ENCODE peak calls at places on chromosomes 16 and 17, in eight cellular contexts. W is Right ventricle myocardium superior; I is hepatic stellate cell; C is NCI-H2107; Z is GF-D8; P is activated naive CD4-positive, alpha-beta T cell treated with anti-CD3 and anti-CD28 coated beads, Interleukin-2, amount 50 U/mL, for 72 hours; N is cardiac muscle cell; F is H1. V is an unnamed sample.

GRCh38 chr16:9094008-9094846 is 2.8 kb downstream of the HAPSTR1 start:
- DNase-seq in W (no peak), N (no peak), F (no peak), Z (no peak), I (no peak), C (no peak), P (no peak), V (no peak)

GRCh38 chr16:67881557-67882220 is 3.0 kb upstream of the NRN1L start:
- DNase-seq in F (no peak), I (no peak), W (peak), P (no peak), Z (no peak), C (no peak), N (no peak), V (no peak)

GRCh38 chr17:78117027-78117981 is 11.3 kb downstream of the TMC6 start:
- DNase-seq in P (no peak), W (no peak), C (no peak), N (no peak), F (peak), I (no peak), Z (no peak), V (no peak)

GRCh38 chr16:73302942-73303341 is 255.0 kb upstream of the ZFHX3 start:
- DNase-seq in I (no peak), C (no peak), W (no peak), Z (no peak), P (no peak), F (no peak), N (no peak), V (no peak)

GRCh38 chr17:69314246-69315030 is 12.5 kb downstream of the ABCA5 start:
- DNase-seq in W (no peak), I (no peak), Z (no peak), N (no peak), C (peak), F (no peak), P (no peak), V (no peak)

GRCh38 chr17:37725601-37726146 is 19.2 kb downstream of the HNF1B start:
- DNase-seq in P (no peak), C (no peak), N (no peak), I (no peak), F (no peak), W (no peak), Z (no peak), V (no peak)

GRCh38 chr16:27480761-27481160 is 69.0 kb downstream of the GTF3C1 start:
- DNase-seq in I (no peak), F (no peak), C (no peak), Z (no peak), W (no peak), N (no peak), P (no peak), V (no peak)

GRCh38 chr17:17008998-17009397 is 33.3 kb upstream of the MPRIP start:
- DNase-seq in Z (no peak), F (no peak), C (no peak), W (no peak), I (no peak), N (no peak), P (no peak), V (no peak)

GRCh38 chr16:74603848-74604247 is 3.1 kb downstream of the GLG1 start:
- DNase-seq in W (no peak), Z (no peak), P (no peak), N (peak), C (no peak), F (no peak), I (no peak), V (no peak)

GRCh38 chr17:2965621-2966275 is 97.7 kb downstream of the OR1D5 start:
- DNase-seq in C (no peak), P (no peak), I (peak), F (no peak), N (peak), W (no peak), Z (no peak), V (no peak)

GRCh38 chr16:3510410-3510809 is 9.6 kb downstream of the CLUAP1 start:
- DNase-seq in F (no peak), W (no peak), I (no peak), N (no peak), Z (no peak), C (no peak), P (no peak), V (no peak)

GRCh38 chr16:75420987-75421819 is 12.1 kb downstream of the CFDP1 start:
- DNase-seq in C (no peak), F (peak), N (peak), P (no peak), I (peak), Z (peak), W (peak), V (no peak)

GRCh38 chr17:64787921-64788271 is 125.8 kb upstream of the SMURF2 start:
- DNase-seq in P (no peak), N (no peak), C (no peak), F (no peak), I (no peak), W (no peak), Z (no peak), V (no peak)

GRCh38 chr16:85564277-85565051 is 48.7 kb upstream of the GSE1 start:
- DNase-seq in P (peak), C (no peak), F (no peak), N (no peak), I (peak), Z (peak), W (no peak), V (peak)

GRCh38 chr16:75376475-75376907 is 56.8 kb downstream of the CFDP1 start:
- DNase-seq in Z (no peak), P (no peak), N (no peak), F (no peak), W (no peak), C (no peak), I (no peak), V (no peak)

GRCh38 chr17:73091770-73092517 is 544 bp downstream of the SLC39A11 start:
- DNase-seq in N (peak), P (no peak), Z (peak), C (no peak), I (peak), W (peak), F (no peak), V (no peak)

GRCh38 chr16:88914750-88915368 is 48.4 kb upstream of the PABPN1L start:
- DNase-seq in Z (no peak), N (peak), C (no peak), F (no peak), I (no peak), W (peak), P (no peak), V (no peak)

GRCh38 chr16:50666658-50667496 is 14.2 kb downstream of the SNX20 start:
- DNase-seq in W (no peak), N (no peak), F (no peak), C (no peak), Z (peak), P (no peak), I (no peak), V (peak)

GRCh38 chr17:2692781-2693135 is 18.8 kb downstream of the CLUH start:
- DNase-seq in C (no peak), F (no peak), N (no peak), P (no peak), W (no peak), Z (no peak), I (peak), V (no peak)

GRCh38 chr16:84785843-84786538 is 33.8 kb upstream of the CRISPLD2 start:
- DNase-seq in Z (no peak), I (peak), P (no peak), C (peak), F (no peak), N (peak), W (peak), V (no peak)

GRCh38 chr16:1042776-1043349 is 29.7 kb upstream of the SSTR5 start:
- DNase-seq in P (no peak), N (no peak), C (no peak), Z (no peak), I (no peak), F (no peak), W (no peak), V (no peak)

GRCh38 chr17:40417258-40417608 is 463 bp downstream of the TOP2A start:
- DNase-seq in I (no peak), Z (no peak), N (no peak), C (no peak), W (no peak), P (no peak), F (no peak), V (no peak)

GRCh38 chr17:336110-337021 is 16.2 kb downstream of the RPH3AL start:
- DNase-seq in P (no peak), Z (no peak), I (no peak), C (peak), F (no peak), N (peak), W (peak), V (no peak)